ENCODE peak calls at places on chromosomes 16 and 17, in six cellular contexts. One of them, this sample, is unnamed.

GRCh38 chr17:58965221-58965620 is 141.5 kb downstream of the TRIM37 start:
- DNase-seq in chondrocyte: no peak
- DNase-seq in GM06990: no peak
- DNase-seq in fibroblast of lung: peak; percentile 21
- DNase-seq in lower leg skin: no peak
- DNase-seq in heart right ventricle: no peak
- DNase-seq in this sample: no peak

GRCh38 chr16:72362476-72362875 is 190.5 kb upstream of the PMFBP1 start:
- DNase-seq in lower leg skin: no peak
- DNase-seq in GM06990: no peak
- DNase-seq in chondrocyte: no peak
- DNase-seq in heart right ventricle: no peak
- DNase-seq in fibroblast of lung: no peak
- DNase-seq in this sample: no peak

GRCh38 chr16:27198451-27199234 is 4.7 kb upstream of the KDM8 start:
- DNase-seq in lower leg skin: no peak
- DNase-seq in fibroblast of lung: no peak
- DNase-seq in heart right ventricle: no peak
- DNase-seq in GM06990: no peak
- DNase-seq in chondrocyte: no peak
- DNase-seq in this sample: no peak

GRCh38 chr17:40516581-40517285 is 15.3 kb upstream of the TNS4 start:
- DNase-seq in GM06990: peak; percentile 65
- DNase-seq in fibroblast of lung: no peak
- DNase-seq in heart right ventricle: no peak
- DNase-seq in chondrocyte: peak; percentile 68
- DNase-seq in lower leg skin: peak; percentile 82
- DNase-seq in this sample: no peak

GRCh38 chr17:74737299-74738050 is 419 bp downstream of the RAB37 start:
- DNase-seq in fibroblast of lung: no peak
- DNase-seq in GM06990: peak; percentile 52
- DNase-seq in lower leg skin: no peak
- DNase-seq in chondrocyte: peak; percentile 72
- DNase-seq in heart right ventricle: no peak
- DNase-seq in this sample: no peak

GRCh38 chr16:87376660-87377059 is 6.9 kb downstream of the FBXO31 start:
- DNase-seq in fibroblast of lung: no peak
- DNase-seq in heart right ventricle: no peak
- DNase-seq in GM06990: no peak
- DNase-seq in lower leg skin: no peak
- DNase-seq in chondrocyte: peak; percentile 35
- DNase-seq in this sample: no peak

GRCh38 chr16:84138824-84139627 is 6.0 kb downstream of the HSDL1 start:
- DNase-seq in lower leg skin: no peak
- DNase-seq in chondrocyte: no peak
- DNase-seq in heart right ventricle: no peak
- DNase-seq in GM06990: no peak
- DNase-seq in fibroblast of lung: peak; percentile 54
- DNase-seq in this sample: no peak

GRCh38 chr17:80961931-80962330 is 29.7 kb upstream of the CHMP6 start:
- DNase-seq in GM06990: peak; percentile 3
- DNase-seq in chondrocyte: no peak
- DNase-seq in lower leg skin: no peak
- DNase-seq in fibroblast of lung: no peak
- DNase-seq in heart right ventricle: no peak
- DNase-seq in this sample: no peak

GRCh38 chr16:30619207-30619606 is 9.0 kb upstream of the ZNF689 start:
- DNase-seq in fibroblast of lung: peak; percentile 32
- DNase-seq in lower leg skin: no peak
- DNase-seq in GM06990: no peak
- DNase-seq in chondrocyte: peak; percentile 30
- DNase-seq in heart right ventricle: no peak
- DNase-seq in this sample: no peak

GRCh38 chr16:67641779-67642708 is 2.9 kb upstream of the CARMIL2 start:
- DNase-seq in fibroblast of lung: peak; percentile 40
- DNase-seq in heart right ventricle: peak; percentile 81
- DNase-seq in lower leg skin: no peak
- DNase-seq in GM06990: peak; percentile 12
- DNase-seq in chondrocyte: peak; percentile 77
- DNase-seq in this sample: no peak

GRCh38 chr16:89574681-89575246 is 794 bp upstream of the CPNE7 start:
- DNase-seq in GM06990: peak; percentile 80
- DNase-seq in chondrocyte: no peak
- DNase-seq in heart right ventricle: peak; percentile 51
- DNase-seq in fibroblast of lung: peak; percentile 75
- DNase-seq in lower leg skin: no peak
- DNase-seq in this sample: no peak

GRCh38 chr17:46771601-46772012 is 46.9 kb downstream of the WNT3 start:
- DNase-seq in chondrocyte: no peak
- DNase-seq in GM06990: no peak
- DNase-seq in fibroblast of lung: no peak
- DNase-seq in heart right ventricle: peak; percentile 40
- DNase-seq in lower leg skin: no peak
- DNase-seq in this sample: no peak

GRCh38 chr17:54662978-54663876 is 237.4 kb upstream of the TOM1L1 start:
- DNase-seq in chondrocyte: no peak
- DNase-seq in lower leg skin: no peak
- DNase-seq in GM06990: no peak
- DNase-seq in heart right ventricle: no peak
- DNase-seq in fibroblast of lung: no peak
- DNase-seq in this sample: no peak

GRCh38 chr16:20814761-20815160 is 8.4 kb downstream of the REXO5 start:
- DNase-seq in fibroblast of lung: no peak
- DNase-seq in heart right ventricle: no peak
- DNase-seq in GM06990: peak; percentile 17
- DNase-seq in chondrocyte: no peak
- DNase-seq in lower leg skin: no peak
- DNase-seq in this sample: no peak

GRCh38 chr17:52383493-52384100 is 225.1 kb upstream of the CA10 start:
- DNase-seq in heart right ventricle: no peak
- DNase-seq in GM06990: no peak
- DNase-seq in chondrocyte: no peak
- DNase-seq in lower leg skin: no peak
- DNase-seq in fibroblast of lung: peak; percentile 1
- DNase-seq in this sample: no peak

GRCh38 chr17:74924250-74924948 is at the start of gene OTOP2:
- DNase-seq in fibroblast of lung: no peak
- DNase-seq in GM06990: no peak
- DNase-seq in lower leg skin: no peak
- DNase-seq in chondrocyte: no peak
- DNase-seq in heart right ventricle: peak; percentile 39
- DNase-seq in this sample: peak; percentile 78

GRCh38 chr16:11682655-11683096 is 14.4 kb downstream of the SNN start:
- DNase-seq in heart right ventricle: no peak
- DNase-seq in fibroblast of lung: peak; percentile 85
- DNase-seq in GM06990: no peak
- DNase-seq in chondrocyte: no peak
- DNase-seq in lower leg skin: peak; percentile 3
- DNase-seq in this sample: no peak

GRCh38 chr16:68599586-68599985 is 45.5 kb upstream of the CDH3 start:
- DNase-seq in heart right ventricle: no peak
- DNase-seq in chondrocyte: no peak
- DNase-seq in fibroblast of lung: no peak
- DNase-seq in lower leg skin: no peak
- DNase-seq in GM06990: no peak
- DNase-seq in this sample: no peak

GRCh38 chr17:17666111-17666714 is 15.0 kb upstream of the RAI1 start:
- DNase-seq in heart right ventricle: no peak
- DNase-seq in chondrocyte: no peak
- DNase-seq in GM06990: no peak
- DNase-seq in lower leg skin: no peak
- DNase-seq in fibroblast of lung: peak; percentile 68
- DNase-seq in this sample: no peak

GRCh38 chr16:87368029-87368765 is 15.4 kb downstream of the FBXO31 start:
- DNase-seq in lower leg skin: no peak
- DNase-seq in fibroblast of lung: no peak
- DNase-seq in GM06990: no peak
- DNase-seq in heart right ventricle: no peak
- DNase-seq in chondrocyte: peak; percentile 4
- DNase-seq in this sample: no peak

GRCh38 chr17:36609498-36609862 is 8.1 kb downstream of the MRM1 start:
- DNase-seq in GM06990: no peak
- DNase-seq in heart right ventricle: no peak
- DNase-seq in fibroblast of lung: no peak
- DNase-seq in chondrocyte: no peak
- DNase-seq in lower leg skin: no peak
- DNase-seq in this sample: no peak

GRCh38 chr17:65551641-65552040 is 9.8 kb downstream of the AXIN2 start:
- DNase-seq in GM06990: no peak
- DNase-seq in lower leg skin: no peak
- DNase-seq in heart right ventricle: no peak
- DNase-seq in fibroblast of lung: no peak
- DNase-seq in chondrocyte: no peak
- DNase-seq in this sample: no peak

GRCh38 chr17:21711182-21711581 is 18.9 kb downstream of the KCNJ18 start:
- DNase-seq in GM06990: no peak
- DNase-seq in fibroblast of lung: no peak
- DNase-seq in lower leg skin: no peak
- DNase-seq in chondrocyte: no peak
- DNase-seq in heart right ventricle: no peak
- DNase-seq in this sample: no peak

GRCh38 chr17:57440522-57441269 is 184.4 kb downstream of the MSI2 start:
- DNase-seq in fibroblast of lung: peak; percentile 85
- DNase-seq in lower leg skin: peak; percentile 89
- DNase-seq in heart right ventricle: peak; percentile 72
- DNase-seq in chondrocyte: no peak
- DNase-seq in GM06990: no peak
- DNase-seq in this sample: peak; percentile 73

GRCh38 chr16:20624882-20625807 is 49.0 kb upstream of the ACSM2B start:
- DNase-seq in lower leg skin: no peak
- DNase-seq in chondrocyte: no peak
- DNase-seq in fibroblast of lung: no peak
- DNase-seq in heart right ventricle: no peak
- DNase-seq in GM06990: no peak
- DNase-seq in this sample: no peak

GRCh38 chr16:3022208-3022696 is 1.5 kb downstream of the HCFC1R1 start:
- DNase-seq in GM06990: no peak
- DNase-seq in lower leg skin: peak; percentile 99
- DNase-seq in chondrocyte: peak; percentile 96
- DNase-seq in fibroblast of lung: peak; percentile 93
- DNase-seq in heart right ventricle: peak; percentile 84
- DNase-seq in this sample: peak; percentile 91

GRCh38 chr16:81765111-81765919 is 13.8 kb upstream of the PLCG2 start:
- DNase-seq in fibroblast of lung: no peak
- DNase-seq in heart right ventricle: no peak
- DNase-seq in lower leg skin: no peak
- DNase-seq in chondrocyte: no peak
- DNase-seq in GM06990: no peak
- DNase-seq in this sample: no peak

GRCh38 chr16:57044931-57045693 is 47.3 kb upstream of the CPNE2 start:
- DNase-seq in GM06990: peak; percentile 42
- DNase-seq in chondrocyte: no peak
- DNase-seq in fibroblast of lung: peak; percentile 25
- DNase-seq in heart right ventricle: no peak
- DNase-seq in lower leg skin: no peak
- DNase-seq in this sample: no peak

GRCh38 chr16:29664133-29664912 is 1.3 kb downstream of the SPN start:
- DNase-seq in lower leg skin: no peak
- DNase-seq in heart right ventricle: no peak
- DNase-seq in GM06990: peak; percentile 45
- DNase-seq in fibroblast of lung: no peak
- DNase-seq in chondrocyte: no peak
- DNase-seq in this sample: peak; percentile 66

GRCh38 chr17:67884766-67885165 is 59.5 kb downstream of the BPTF start:
- DNase-seq in lower leg skin: no peak
- DNase-seq in fibroblast of lung: no peak
- DNase-seq in heart right ventricle: no peak
- DNase-seq in chondrocyte: no peak
- DNase-seq in GM06990: no peak
- DNase-seq in this sample: no peak
- TF ChIP-seq CTCF in lower leg skin: no peak
- TF ChIP-seq CTCF in fibroblast of lung: no peak
- TF ChIP-seq CTCF in heart right ventricle: no peak
- TF ChIP-seq CTCF in chondrocyte: no peak
- TF ChIP-seq CTCF in GM06990: no peak
- TF ChIP-seq CTCF in this sample: no peak

GRCh38 chr17:50148226-50149098 is 2.0 kb downstream of the PPP1R9B start:
- DNase-seq in chondrocyte: peak; percentile 88
- DNase-seq in GM06990: peak; percentile 88
- DNase-seq in fibroblast of lung: no peak
- DNase-seq in heart right ventricle: peak; percentile 50
- DNase-seq in lower leg skin: peak; percentile 93
- DNase-seq in this sample: peak; percentile 88
- TF ChIP-seq CTCF in chondrocyte: peak; percentile 71
- TF ChIP-seq CTCF in GM06990: no peak
- TF ChIP-seq CTCF in fibroblast of lung: peak; percentile 9
- TF ChIP-seq CTCF in heart right ventricle: no peak
- TF ChIP-seq CTCF in lower leg skin: no peak
- TF ChIP-seq CTCF in this sample: no peak

DNA sequence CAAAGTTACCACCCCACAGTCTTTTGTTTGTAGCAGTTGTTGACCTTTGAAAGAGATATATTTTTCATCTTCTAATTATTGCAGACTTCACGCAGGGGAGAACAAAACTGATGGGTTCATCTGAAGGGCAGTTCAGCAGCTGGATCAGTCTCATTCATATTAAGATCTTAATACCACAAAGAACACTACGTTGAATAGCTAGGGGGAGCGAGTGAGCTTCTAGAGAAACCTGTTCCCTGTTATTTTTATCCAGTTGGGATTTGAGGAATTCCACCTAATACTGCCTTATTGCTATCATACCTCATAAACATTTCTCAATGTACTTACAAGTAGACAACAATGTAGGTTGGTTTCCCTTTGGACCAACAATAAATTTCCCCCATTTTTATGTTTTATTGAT is 306.1 kb upstream of the KIF2B start:
- DNase-seq in chondrocyte: no peak
- DNase-seq in lower leg skin: no peak
- DNase-seq in heart right ventricle: no peak
- DNase-seq in GM06990: no peak
- DNase-seq in fibroblast of lung: peak; percentile 48
- DNase-seq in this sample: no peak
- TF ChIP-seq CTCF in chondrocyte: peak; percentile 72
- TF ChIP-seq CTCF in lower leg skin: no peak
- TF ChIP-seq CTCF in heart right ventricle: no peak
- TF ChIP-seq CTCF in GM06990: no peak
- TF ChIP-seq CTCF in fibroblast of lung: peak; percentile 9
- TF ChIP-seq CTCF in this sample: no peak

DNA sequence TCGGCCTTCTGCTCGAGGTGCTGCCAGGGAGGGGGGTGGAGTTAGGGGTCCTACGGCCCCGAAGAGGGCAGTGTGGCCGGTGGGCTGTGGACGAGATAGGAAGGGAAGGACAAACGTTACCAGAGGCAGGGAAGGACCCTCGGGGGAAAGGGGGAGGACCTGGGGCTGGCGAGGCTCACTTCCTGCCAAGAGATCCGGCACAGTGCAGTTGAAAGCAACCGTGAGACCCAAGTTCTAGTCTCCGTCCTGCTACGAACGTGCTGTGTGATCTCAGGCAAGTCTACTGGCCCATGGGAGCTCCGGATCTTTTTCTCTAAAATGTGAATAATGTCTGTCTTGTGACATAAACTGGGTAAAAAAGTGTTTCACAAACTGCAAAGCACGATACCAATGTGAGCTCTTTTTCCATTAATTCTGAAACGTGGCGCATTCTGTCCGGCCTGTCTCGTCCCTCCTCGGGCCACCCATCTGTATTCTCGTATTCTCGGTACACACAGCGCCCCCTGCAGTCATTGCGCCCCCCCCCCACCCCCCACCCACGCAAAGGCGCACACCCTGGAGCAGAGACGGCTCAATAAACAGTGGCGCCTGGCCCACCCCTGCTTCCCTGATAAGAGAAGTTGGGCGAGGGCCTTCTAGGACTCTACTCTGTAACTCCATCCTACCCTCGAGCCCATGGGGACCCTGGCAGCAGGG is 8.8 kb downstream of the CYGB start:
- DNase-seq in heart right ventricle: peak; percentile 73
- DNase-seq in fibroblast of lung: peak; percentile 67
- DNase-seq in chondrocyte: no peak
- DNase-seq in lower leg skin: no peak
- DNase-seq in GM06990: peak; percentile 49
- DNase-seq in this sample: no peak
- TF ChIP-seq CTCF in heart right ventricle: no peak
- TF ChIP-seq CTCF in fibroblast of lung: no peak
- TF ChIP-seq CTCF in chondrocyte: peak; percentile 42
- TF ChIP-seq CTCF in lower leg skin: no peak
- TF ChIP-seq CTCF in GM06990: peak; percentile 51
- TF ChIP-seq CTCF in this sample: no peak